ENCODE peak calls at places on chromosomes 1 and 21, in four cellular contexts. K is PC-9; B is effector memory CD4-positive, alpha-beta T cell; P is mesenchymal stem cell. H is an unnamed sample. For H3K27me3 and H3K36me3, the result is how much of the 10 kb centered on the place peaks cover.

GRCh38 chr1:51214615-51215131 is 21.4 kb upstream of the RNF11 start:
- DNase-seq in K (peak), B (no peak), P (no peak), H (no peak)

GRCh38 chr21:45328198-45329087 is 40.7 kb upstream of the POFUT2 start:
- DNase-seq in K (no peak), B (no peak), P (no peak), H (no peak)

GRCh38 chr1:12547586-12548225 is 70.3 kb downstream of the DHRS3 start:
- DNase-seq in K (no peak), B (no peak), P (no peak), H (no peak)

GRCh38 chr1:226639631-226640061 is 91.1 kb downstream of the STUM start:
- DNase-seq in K (no peak), B (no peak), P (no peak), H (no peak)

GRCh38 chr1:116820362-116820761 is 66.1 kb downstream of the CD2 start:
- DNase-seq in K (no peak), B (no peak), P (peak), H (no peak)

GRCh38 chr1:25917996-25918395 is 11.8 kb upstream of the STMN1 start:
- DNase-seq in K (no peak), B (no peak), P (peak), H (no peak)

GRCh38 chr1:223245983-223246382 is 102.9 kb upstream of the TLR5 start:
- DNase-seq in K (no peak), B (no peak), P (no peak), H (no peak)

GRCh38 chr1:33435096-33435820 is 4.4 kb upstream of the PHC2 start:
- DNase-seq in K (no peak), B (no peak), P (peak), H (no peak)

GRCh38 chr1:110630770-110631663 is 24.9 kb upstream of the KCNA2 start:
- DNase-seq in K (peak), B (peak), P (peak), H (peak)

GRCh38 chr1:25911162-25911561 is 4.9 kb upstream of the STMN1 start:
- DNase-seq in K (no peak), B (no peak), P (no peak), H (no peak)

GRCh38 chr1:154591206-154591605 is 16.8 kb downstream of the ADAR start:
- DNase-seq in K (no peak), B (no peak), P (no peak), H (no peak)

GRCh38 chr1:211939876-211940468 is 95.4 kb downstream of the INTS7 start:
- DNase-seq in K (no peak), B (no peak), P (no peak), H (peak)

GRCh38 chr1:1775364-1776226 is 2.7 kb downstream of the NADK start:
- DNase-seq in K (peak), B (no peak), P (no peak), H (no peak)

GRCh38 chr1:234826352-234826751 is 216.4 kb upstream of the IRF2BP2 start:
- DNase-seq in K (no peak), B (no peak), P (no peak), H (no peak)

GRCh38 chr1:114134518-114134917 is 19.2 kb downstream of the SYT6 start:
- DNase-seq in K (peak), B (no peak), P (no peak), H (no peak)

GRCh38 chr21:26366781-26367180 is 196.2 kb upstream of the APP start:
- DNase-seq in K (no peak), B (no peak), P (peak), H (no peak)

GRCh38 chr1:68228833-68229232 is 3.5 kb downstream of the WLS start:
- DNase-seq in K (no peak), B (no peak), P (peak), H (no peak)

GRCh38 chr1:15843826-15844572 is 3.5 kb upstream of the SPEN start:
- DNase-seq in K (no peak), B (no peak), P (no peak), H (no peak)

GRCh38 chr1:24297852-24298232 is 21.3 kb upstream of the GRHL3 start:
- DNase-seq in K (no peak), B (no peak), P (no peak), H (no peak)

DNA sequence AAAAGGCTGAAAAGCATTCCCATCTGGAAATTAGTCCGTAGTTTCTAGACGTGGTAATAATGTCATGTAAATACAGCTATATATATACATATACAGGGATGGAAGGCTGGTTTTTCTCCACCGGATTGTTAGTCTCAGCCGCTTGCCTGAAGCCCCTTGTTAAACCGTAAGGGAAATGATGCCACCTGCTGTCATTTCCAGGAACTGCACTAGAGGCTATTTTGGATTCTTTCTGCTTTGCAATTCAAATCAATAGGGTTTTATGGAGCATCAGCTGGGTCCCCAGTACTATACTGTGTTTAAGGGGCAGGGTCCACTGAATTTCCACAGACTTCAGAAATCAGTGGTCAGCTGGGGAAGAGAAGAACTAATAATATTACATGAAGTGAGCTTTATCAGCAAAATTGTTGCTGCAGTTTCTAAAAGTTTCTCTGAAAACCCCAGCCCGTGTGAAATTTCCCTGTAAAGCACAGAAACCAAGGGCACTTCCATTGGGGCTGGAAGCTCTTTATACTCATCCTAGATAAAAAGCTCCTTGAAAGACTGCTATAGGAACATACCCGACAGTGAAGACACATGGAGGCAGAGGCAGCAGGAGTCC is 33.8 kb upstream of the MPZL1 start:
- DNase-seq in K (peak), B (peak), P (peak), H (no peak)
- H3K27me3 ChIP-seq in K (under half), B (under half), P (under half), H (under half)

GRCh38 chr21:38921511-38922215 is 115.9 kb downstream of the ETS2 start:
- DNase-seq in K (no peak), B (no peak), P (no peak), H (no peak)
- H3K4me3 ChIP-seq in K (no peak), B (no peak), P (no peak), H (no peak)

GRCh38 chr1:3821004-3821933 is 25.0 kb upstream of the LRRC47 start:
- DNase-seq in K (no peak), B (no peak), P (no peak), H (no peak)
- H3K36me3 ChIP-seq in K (under half), B (under half), P (half or more), H (under half)

DNA sequence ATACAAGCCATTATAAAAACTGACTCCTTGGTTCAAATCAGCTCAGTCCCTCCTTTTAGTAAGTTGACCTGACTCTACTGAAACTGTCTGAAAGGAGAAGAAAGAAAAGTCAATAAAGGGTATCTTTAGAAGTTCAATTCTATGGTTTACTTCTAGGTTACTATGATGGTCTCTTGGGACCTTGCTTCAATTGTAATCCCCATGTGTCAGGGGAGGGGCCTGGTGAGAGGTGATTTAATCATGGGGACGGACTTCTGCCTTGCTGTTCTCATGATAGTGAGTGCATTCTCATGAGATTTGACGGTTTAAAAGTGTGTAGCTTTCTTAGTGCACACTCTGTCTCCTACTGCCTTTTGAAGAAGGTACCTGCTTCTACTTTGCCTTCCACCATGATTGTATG is 31.7 kb upstream of the FNBP1L start:
- DNase-seq in K (no peak), B (no peak), P (no peak), H (no peak)
- H3K27me3 ChIP-seq in K (under half), B (under half), P (under half), H (under half)

GRCh38 chr1:29879217-29879616 is 642.9 kb downstream of the PTPRU start:
- DNase-seq in K (no peak), B (no peak), P (no peak), H (no peak)

GRCh38 chr1:29878501-29878900 is 642.2 kb downstream of the PTPRU start:
- DNase-seq in K (no peak), B (no peak), P (no peak), H (no peak)

GRCh38 chr1:29875557-29876028 is 639.3 kb downstream of the PTPRU start:
- DNase-seq in K (no peak), B (no peak), P (no peak), H (no peak)

GRCh38 chr1:29876902-29877301 is 640.6 kb downstream of the PTPRU start:
- DNase-seq in K (no peak), B (no peak), P (no peak), H (no peak)

DNA sequence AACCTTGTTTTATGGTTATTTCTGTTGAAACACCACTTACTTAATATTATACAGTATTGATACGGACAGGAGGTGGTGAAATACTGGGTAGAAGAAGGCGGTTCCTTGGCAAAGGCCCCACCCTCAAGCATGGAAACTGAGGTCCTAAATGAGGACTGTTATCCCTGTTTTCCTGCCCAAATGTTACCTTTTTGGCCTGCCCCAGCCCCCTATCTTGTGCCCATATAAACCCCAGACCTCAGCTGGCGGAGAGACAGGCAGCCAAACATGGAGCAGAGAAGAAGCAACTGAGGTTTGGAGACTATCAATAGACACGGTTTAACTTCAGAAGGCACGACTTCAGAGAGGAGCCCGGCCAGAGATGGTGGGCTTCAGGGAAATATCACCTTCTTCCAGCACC is 640.1 kb downstream of the PTPRU start:
- DNase-seq in K (no peak), B (no peak), P (no peak), H (no peak)
- H3K4me3 ChIP-seq in K (no peak), B (no peak), P (no peak), H (no peak)

GRCh38 chr1:61125895-61126294 is 43.5 kb downstream of the NFIA start:
- DNase-seq in K (no peak), B (no peak), P (no peak), H (no peak)
- H3K36me3 ChIP-seq in K (under half), B (under half), P (under half), H (under half)

GRCh38 chr1:194068444-194069167 is 882.2 kb upstream of the B3GALT2 start:
- DNase-seq in K (no peak), B (no peak), P (no peak), H (no peak)
- H3K27me3 ChIP-seq in K (under half), B (under half), P (under half), H (under half)

H was measured in GM06990.